ENCODE peak calls at places on chromosomes 4 and X, in eight cellular contexts. Y is GM06990, C is lung, M is AG04449, A is AG09319, I is coronary artery, D is AG04450, K is Calu3. V is an unnamed sample.

GRCh38 chr4:40550900-40551546 is 78.6 kb downstream of the RBM47 start:
- DNase-seq in Y (peak), C (peak), M (no peak), A (peak), I (no peak), D (no peak), K (peak), V (peak)

GRCh38 chr4:40831462-40831861 is 81.7 kb downstream of the NSUN7 start:
- DNase-seq in Y (no peak), C (no peak), M (no peak), A (no peak), I (no peak), D (no peak), K (no peak), V (no peak)

GRCh38 chr4:37908488-37909343 is 17.8 kb downstream of the TBC1D1 start:
- DNase-seq in Y (no peak), C (no peak), M (peak), A (no peak), I (no peak), D (no peak), K (no peak), V (no peak)

GRCh38 chr4:1290165-1290977 is 680 bp downstream of the MAEA start:
- DNase-seq in Y (no peak), C (no peak), M (no peak), A (no peak), I (no peak), D (no peak), K (peak), V (peak)

GRCh38 chr4:70980196-70980595 is 13.3 kb upstream of the DCK start:
- DNase-seq in Y (no peak), C (no peak), M (no peak), A (no peak), I (no peak), D (no peak), K (no peak), V (no peak)

GRCh38 chrX:22323541-22323940 is 50.8 kb downstream of the CBLL2 start:
- DNase-seq in Y (no peak), C (no peak), M (no peak), A (peak), I (no peak), D (peak), K (no peak), V (no peak)

GRCh38 chr4:13912436-13912835 is 284.9 kb upstream of the BOD1L1 start:
- DNase-seq in Y (no peak), C (no peak), M (no peak), A (no peak), I (no peak), D (no peak), K (no peak), V (no peak)

GRCh38 chr4:101970555-101970954 is 180.0 kb downstream of the BANK1 start:
- DNase-seq in Y (no peak), C (no peak), M (no peak), A (no peak), I (no peak), D (no peak), K (no peak), V (no peak)

GRCh38 chr4:153804742-153805141 is 15.9 kb upstream of the SFRP2 start:
- DNase-seq in Y (no peak), C (no peak), M (no peak), A (no peak), I (no peak), D (no peak), K (no peak), V (no peak)

GRCh38 chr4:161188578-161188977 is 975.2 kb downstream of the FSTL5 start:
- DNase-seq in Y (no peak), C (no peak), M (no peak), A (no peak), I (no peak), D (no peak), K (no peak), V (no peak)

GRCh38 chrX:2413969-2414368 is 86.8 kb downstream of the DHRSX start:
- DNase-seq in Y (no peak), C (no peak), M (no peak), A (no peak), I (no peak), D (no peak), K (no peak), V (no peak)

GRCh38 chr4:16938641-16939040 is 40.2 kb upstream of the LDB2 start:
- DNase-seq in Y (no peak), C (no peak), M (no peak), A (no peak), I (no peak), D (no peak), K (no peak), V (no peak)

GRCh38 chr4:6071959-6072720 is 53.9 kb upstream of the C4orf50 start:
- DNase-seq in Y (no peak), C (no peak), M (no peak), A (no peak), I (no peak), D (no peak), K (no peak), V (no peak)

GRCh38 chrX:16970977-16971376 is 24.5 kb downstream of the REPS2 start:
- DNase-seq in Y (no peak), C (no peak), M (no peak), A (no peak), I (no peak), D (no peak), K (no peak), V (no peak)

GRCh38 chrX:134840370-134840769 is 150.4 kb upstream of the SMIM10 start:
- DNase-seq in Y (no peak), C (no peak), M (no peak), A (no peak), I (no peak), D (no peak), K (peak), V (no peak)

GRCh38 chrX:118271770-118272169 is 74.1 kb upstream of the WDR44 start:
- DNase-seq in Y (no peak), C (no peak), M (no peak), A (peak), I (no peak), D (no peak), K (no peak), V (no peak)

GRCh38 chrX:1215123-1215823 is 2.8 kb upstream of the CRLF2 start:
- DNase-seq in Y (peak), C (no peak), M (no peak), A (no peak), I (no peak), D (no peak), K (no peak), V (peak)

GRCh38 chr4:95027906-95028618 is 270.3 kb downstream of the BMPR1B start:
- DNase-seq in Y (no peak), C (no peak), M (no peak), A (no peak), I (no peak), D (no peak), K (no peak), V (no peak)

GRCh38 chr4:24477919-24478318 is 106.4 kb downstream of the DHX15 start:
- DNase-seq in Y (no peak), C (no peak), M (no peak), A (no peak), I (no peak), D (peak), K (no peak), V (no peak)

GRCh38 chr4:54553001-54553400 is 104.8 kb upstream of the KIT start:
- DNase-seq in Y (no peak), C (no peak), M (peak), A (no peak), I (no peak), D (no peak), K (no peak), V (no peak)

GRCh38 chr4:100098011-100098545 is 92.2 kb downstream of the DDIT4L start:
- DNase-seq in Y (no peak), C (no peak), M (no peak), A (no peak), I (no peak), D (no peak), K (no peak), V (no peak)

GRCh38 chr4:162502109-162502508 is 338.3 kb upstream of the FSTL5 start:
- DNase-seq in Y (no peak), C (no peak), M (no peak), A (no peak), I (no peak), D (no peak), K (no peak), V (no peak)

GRCh38 chrX:109782994-109783711 is 50.1 kb upstream of the ACSL4 start:
- DNase-seq in Y (peak), C (no peak), M (no peak), A (no peak), I (no peak), D (peak), K (no peak), V (peak)

GRCh38 chr4:158938462-158939044 is 164.3 kb upstream of the RAPGEF2 start:
- DNase-seq in Y (no peak), C (no peak), M (peak), A (no peak), I (no peak), D (no peak), K (no peak), V (no peak)

GRCh38 chr4:113212613-113213012 is 163.2 kb downstream of the ANK2 start:
- DNase-seq in Y (no peak), C (no peak), M (no peak), A (no peak), I (no peak), D (no peak), K (no peak), V (no peak)

GRCh38 chr4:66522244-66522643 is 852.0 kb upstream of the EPHA5 start:
- DNase-seq in Y (no peak), C (no peak), M (no peak), A (no peak), I (no peak), D (no peak), K (no peak), V (no peak)

GRCh38 chrX:45801554-45801953 is 600.9 kb upstream of the DIPK2B start:
- DNase-seq in Y (no peak), C (no peak), M (no peak), A (no peak), I (no peak), D (no peak), K (no peak), V (no peak)

GRCh38 chr4:127993150-127993549 is 27.9 kb downstream of the ABHD18 start:
- DNase-seq in Y (no peak), C (no peak), M (no peak), A (no peak), I (no peak), D (no peak), K (no peak), V (no peak)

GRCh38 chr4:138671106-138671505 is 344.5 kb upstream of the NOCT start:
- DNase-seq in Y (no peak), C (no peak), M (no peak), A (no peak), I (no peak), D (no peak), K (no peak), V (no peak)

GRCh38 chrX:154539077-154539476 is 7.6 kb downstream of the G6PD start:
- DNase-seq in Y (no peak), C (no peak), M (no peak), A (no peak), I (no peak), D (no peak), K (no peak), V (no peak)

GRCh38 chr4:106201373-106201772 is 114.6 kb downstream of the TBCK start:
- DNase-seq in Y (no peak), C (no peak), M (no peak), A (peak), I (no peak), D (no peak), K (no peak), V (no peak)

GRCh38 chr4:173230077-173230476 is 61.5 kb downstream of the GALNT7 start:
- DNase-seq in Y (no peak), C (no peak), M (no peak), A (no peak), I (no peak), D (no peak), K (no peak), V (no peak)

GRCh38 chr4:5156677-5157076 is 105.4 kb downstream of the STK32B start:
- DNase-seq in Y (no peak), C (no peak), M (no peak), A (peak), I (no peak), D (no peak), K (no peak), V (no peak)

GRCh38 chr4:42398448-42399355 is 1.4 kb downstream of the SHISA3 start:
- DNase-seq in Y (no peak), C (no peak), M (no peak), A (no peak), I (no peak), D (no peak), K (no peak), V (no peak)
- TF ChIP-seq CTCF in Y (peak), C (no peak), M (no peak), A (no peak), I (no peak), D (no peak), K (no peak), V (no peak)

DNA sequence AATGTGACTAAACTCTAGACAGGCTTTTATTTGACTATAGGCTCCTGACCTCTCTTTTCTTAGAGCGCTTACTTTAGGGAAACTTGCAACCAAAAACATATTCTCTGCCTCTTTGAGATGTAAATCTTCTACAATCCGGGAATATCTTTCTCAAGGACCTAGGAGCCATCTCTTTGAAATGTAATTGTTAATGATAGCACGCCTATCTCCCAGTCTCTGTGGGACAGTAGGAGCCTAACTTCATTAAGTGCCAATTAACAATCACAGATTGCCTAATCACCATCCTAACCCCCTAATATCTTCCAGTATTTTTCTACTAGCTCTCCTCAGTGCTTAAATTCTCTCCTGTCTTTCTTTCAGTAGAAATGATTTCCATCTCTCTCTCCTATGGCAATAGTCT is 628.6 kb downstream of the DMD start:
- DNase-seq in Y (no peak), C (no peak), M (no peak), A (no peak), I (no peak), D (no peak), K (no peak), V (no peak)
- TF ChIP-seq CTCF in Y (no peak), C (no peak), M (no peak), A (no peak), I (no peak), D (no peak), K (no peak), V (no peak)

GRCh38 chr4:36196145-36196925 is 48.0 kb downstream of the ARAP2 start:
- DNase-seq in Y (no peak), C (no peak), M (no peak), A (no peak), I (no peak), D (no peak), K (no peak), V (no peak)
- TF ChIP-seq CTCF in Y (no peak), C (no peak), M (no peak), A (no peak), I (no peak), D (no peak), K (no peak), V (no peak)

GRCh38 chr4:85430226-85430625 is 44.7 kb upstream of the ARHGAP24 start:
- DNase-seq in Y (no peak), C (no peak), M (no peak), A (no peak), I (no peak), D (no peak), K (no peak), V (no peak)
- TF ChIP-seq CTCF in Y (no peak), C (no peak), M (no peak), A (no peak), I (no peak), D (no peak), K (no peak), V (no peak)

DNA sequence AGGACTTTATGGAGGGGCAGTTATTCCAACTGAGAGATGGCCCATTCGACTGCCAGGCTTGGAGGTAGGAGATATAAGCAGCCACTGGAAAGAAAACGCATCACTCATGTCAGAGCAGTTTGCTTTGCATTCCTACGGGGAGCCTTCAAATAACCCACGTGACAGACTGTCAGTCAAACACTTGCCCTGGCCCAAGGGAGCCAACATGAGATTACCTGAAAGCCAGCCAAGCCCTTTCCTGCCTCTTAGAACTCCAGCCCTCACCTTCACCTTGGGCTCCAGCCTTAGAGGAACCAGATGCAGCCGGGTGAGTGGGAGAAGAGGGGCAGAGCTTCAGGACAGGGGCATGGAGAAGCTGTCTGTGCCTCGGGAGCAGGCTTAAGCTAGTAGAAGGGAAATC is 95.3 kb upstream of the CXCL13 start:
- DNase-seq in Y (no peak), C (no peak), M (no peak), A (no peak), I (no peak), D (no peak), K (no peak), V (no peak)
- TF ChIP-seq CTCF in Y (no peak), C (no peak), M (no peak), A (no peak), I (no peak), D (no peak), K (no peak), V (no peak)

DNA sequence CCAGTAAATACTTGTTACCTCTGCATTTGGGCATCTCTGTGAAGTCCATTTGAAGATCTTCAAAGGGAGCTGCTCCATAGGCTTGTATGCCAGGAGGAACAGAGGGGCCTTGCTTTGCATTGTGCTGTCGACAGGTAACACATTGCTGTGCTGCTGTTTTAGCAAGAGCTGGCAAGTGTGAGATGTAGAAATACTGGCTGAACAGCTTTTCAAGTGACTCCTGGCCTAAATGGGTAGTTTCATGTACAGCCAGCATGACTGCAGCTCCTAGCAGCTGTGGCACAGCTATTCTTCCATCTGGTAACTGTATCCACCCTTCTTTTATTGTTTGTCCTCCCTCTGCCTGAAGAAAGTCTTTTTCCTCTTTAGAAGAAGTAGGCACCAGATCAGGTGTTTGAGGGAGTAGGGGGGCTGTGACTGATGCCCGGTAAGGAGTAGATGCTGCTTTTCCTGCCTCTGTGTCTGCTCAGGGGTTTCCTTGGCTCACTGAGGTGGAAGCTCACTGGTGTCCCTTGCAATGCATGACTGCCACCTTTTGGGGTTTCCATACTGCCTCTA is 965.3 kb downstream of the CCSER1 start:
- DNase-seq in Y (no peak), C (no peak), M (no peak), A (no peak), I (no peak), D (no peak), K (peak), V (no peak)
- TF ChIP-seq CTCF in Y (no peak), C (no peak), M (no peak), A (no peak), I (no peak), D (no peak), K (no peak), V (no peak)

DNA sequence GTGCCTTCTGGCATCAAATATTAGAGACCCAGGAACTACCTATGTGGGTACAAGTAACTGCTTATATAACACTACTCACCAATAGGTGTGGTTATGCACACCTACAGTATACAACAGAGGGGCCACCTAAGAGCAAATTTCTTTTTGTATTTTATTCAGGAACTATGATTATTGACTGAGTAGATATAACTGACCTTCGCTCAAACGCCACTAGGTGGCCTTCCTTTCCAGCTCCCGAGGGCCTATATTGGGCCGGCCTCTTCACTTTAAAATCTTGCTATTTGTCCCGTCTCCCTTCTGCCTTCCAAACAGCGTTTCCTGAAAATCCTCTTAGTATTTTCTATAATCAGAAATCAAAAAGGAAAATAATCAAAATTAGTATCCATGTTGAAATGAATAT is 19.9 kb upstream of the PABPC5 start:
- DNase-seq in Y (no peak), C (no peak), M (no peak), A (no peak), I (no peak), D (no peak), K (no peak), V (no peak)
- TF ChIP-seq CTCF in Y (no peak), C (no peak), M (no peak), A (peak), I (peak), D (no peak), K (no peak), V (no peak)

GRCh38 chr4:155954118-155954503 is 445 bp upstream of the CTSO start:
- DNase-seq in Y (no peak), C (no peak), M (no peak), A (no peak), I (no peak), D (no peak), K (no peak), V (no peak)

GRCh38 chr4:155952546-155952945 is 1.1 kb downstream of the CTSO start:
- DNase-seq in Y (no peak), C (no peak), M (no peak), A (no peak), I (no peak), D (no peak), K (no peak), V (no peak)

GRCh38 chr4:155954939-155955338 is 1.3 kb upstream of the CTSO start:
- DNase-seq in Y (no peak), C (no peak), M (no peak), A (no peak), I (no peak), D (no peak), K (no peak), V (no peak)

GRCh38 chr4:155950461-155950860 is 3.2 kb downstream of the CTSO start:
- DNase-seq in Y (no peak), C (no peak), M (no peak), A (no peak), I (no peak), D (no peak), K (no peak), V (no peak)

GRCh38 chr4:155953151-155954117 is at the start of gene CTSO:
- DNase-seq in Y (peak), C (peak), M (no peak), A (peak), I (peak), D (peak), K (peak), V (peak)
- TF ChIP-seq CTCF in Y (peak), C (peak), M (peak), A (peak), I (peak), D (peak), K (peak), V (peak)

DNA sequence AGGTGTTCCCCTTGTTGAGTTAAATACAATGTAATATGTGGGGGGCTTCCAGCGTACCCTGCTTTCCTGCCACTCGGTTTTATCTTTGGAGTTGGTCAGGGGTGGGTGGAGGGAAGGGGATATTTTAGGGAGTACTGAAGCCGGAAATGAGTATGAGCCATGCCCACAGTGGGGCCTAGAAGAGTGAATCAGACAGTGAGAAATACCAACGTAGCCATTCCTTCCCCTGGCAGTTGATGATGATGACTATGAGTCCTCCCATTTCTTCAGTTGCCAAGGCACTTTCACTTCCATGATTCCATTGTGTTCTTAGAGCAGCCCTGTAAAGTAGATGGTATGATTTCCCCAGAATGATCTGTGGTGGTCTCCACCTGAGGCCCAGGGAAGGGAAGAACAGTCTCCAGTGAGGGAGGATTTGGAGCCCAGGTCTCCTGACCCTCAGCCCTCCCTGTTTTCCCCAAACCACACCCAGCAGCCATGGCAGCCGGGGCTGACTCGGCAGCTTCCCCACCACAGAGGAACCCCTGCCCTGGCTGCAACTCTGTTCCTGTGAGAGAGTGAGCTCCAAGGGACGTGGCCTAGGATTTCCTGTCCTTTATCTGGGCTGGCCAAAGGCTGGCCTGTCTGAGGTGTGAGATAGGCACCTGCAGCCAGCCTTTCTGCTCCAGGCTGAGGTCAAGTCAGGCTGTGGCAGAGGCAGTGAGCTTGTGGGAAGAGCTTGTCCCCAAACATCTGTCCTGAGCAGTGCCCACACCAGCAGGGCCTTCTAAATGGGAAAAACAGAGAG is 52.7 kb downstream of the STARD8 start:
- DNase-seq in Y (no peak), C (no peak), M (no peak), A (no peak), I (no peak), D (no peak), K (no peak), V (no peak)
- TF ChIP-seq CTCF in Y (no peak), C (no peak), M (no peak), A (no peak), I (no peak), D (no peak), K (no peak), V (no peak)

V was measured in GM20000.